ENCODE peak calls at places on chromosomes 2 and 18, in eight cellular contexts. P, R, S, O, N, V, G and X are unnamed samples.

GRCh38 chr18:2538844-2539243 is 32.5 kb downstream of the METTL4 start:
- DNase-seq in P (peak; percentile 27), R (no peak), S (peak; percentile 56), O (peak; percentile 33), N (no peak), V (peak; percentile 51), G (no peak), X (no peak)

GRCh38 chr2:84283496-84283895 is 175.6 kb downstream of the SUCLG1 start:
- DNase-seq in P (no peak), R (no peak), S (no peak), O (no peak), N (no peak), V (no peak), G (no peak), X (no peak)

GRCh38 chr2:150847578-150847977 is 360.1 kb upstream of the RND3 start:
- DNase-seq in P (no peak), R (no peak), S (no peak), O (no peak), N (no peak), V (no peak), G (no peak), X (no peak)

GRCh38 chr2:101823347-101823791 is 125.9 kb downstream of the MAP4K4 start:
- DNase-seq in P (peak; percentile 78), R (peak; percentile 62), S (peak; percentile 81), O (peak; percentile 81), N (no peak), V (peak; percentile 72), G (no peak), X (peak; percentile 21)

GRCh38 chr2:197838036-197838435 is 33.6 kb downstream of the PLCL1 start:
- DNase-seq in P (peak; percentile 39), R (no peak), S (peak; percentile 69), O (peak; percentile 48), N (no peak), V (peak; percentile 70), G (no peak), X (no peak)

GRCh38 chr2:238954841-238955521 is 107.1 kb downstream of the TWIST2 start:
- DNase-seq in P (no peak), R (no peak), S (peak; percentile 35), O (peak; percentile 93), N (no peak), V (peak; percentile 25), G (no peak), X (no peak)

GRCh38 chr2:150716186-150716585 is 228.7 kb upstream of the RND3 start:
- DNase-seq in P (no peak), R (no peak), S (peak; percentile 43), O (peak; percentile 15), N (no peak), V (peak; percentile 49), G (no peak), X (no peak)

GRCh38 chr2:172285010-172285621 is 142.3 kb upstream of the ITGA6 start:
- DNase-seq in P (peak; percentile 58), R (no peak), S (peak; percentile 91), O (peak; percentile 86), N (no peak), V (peak; percentile 71), G (no peak), X (no peak)

GRCh38 chr2:31581124-31581795 is 522 bp upstream of the SRD5A2 start:
- DNase-seq in P (no peak), R (no peak), S (no peak), O (no peak), N (no peak), V (no peak), G (no peak), X (no peak)

GRCh38 chr2:28906376-28906775 is 11.9 kb downstream of the WDR43 start:
- DNase-seq in P (no peak), R (no peak), S (no peak), O (no peak), N (no peak), V (no peak), G (no peak), X (no peak)

GRCh38 chr2:120710256-120710655 is 25.4 kb upstream of the GLI2 start:
- DNase-seq in P (no peak), R (no peak), S (peak; percentile 72), O (peak; percentile 87), N (no peak), V (no peak), G (no peak), X (no peak)

DNA sequence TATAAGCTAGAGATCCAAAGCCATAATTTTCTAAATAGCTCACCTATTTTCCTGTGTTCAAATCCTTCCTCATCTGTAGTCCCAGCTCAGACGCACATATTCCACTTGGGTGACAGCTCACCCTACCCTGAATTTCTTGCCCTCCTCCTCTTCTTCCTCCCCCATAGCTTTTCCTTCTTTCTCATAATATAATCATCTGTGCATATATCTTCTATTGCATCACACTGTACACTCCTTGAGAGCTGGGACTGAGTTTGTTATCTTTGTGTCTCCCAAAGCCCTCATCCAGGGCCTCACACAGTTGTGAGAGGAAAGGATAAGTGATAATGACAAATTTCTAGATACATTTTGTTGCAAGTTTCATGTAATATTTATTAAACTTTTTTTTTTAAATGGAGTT is 55.9 kb upstream of the RTN4 start:
- DNase-seq in P (peak; percentile 51), R (no peak), S (peak; percentile 55), O (no peak), N (no peak), V (no peak), G (no peak), X (no peak)
- H3K4me3 ChIP-seq in P (no peak overlapping the region), R (no peak overlapping the region), S (no peak overlapping the region), O (no peak overlapping the region), N (no peak overlapping the region), V (no peak overlapping the region), G (no peak overlapping the region), X (no peak overlapping the region)

DNA sequence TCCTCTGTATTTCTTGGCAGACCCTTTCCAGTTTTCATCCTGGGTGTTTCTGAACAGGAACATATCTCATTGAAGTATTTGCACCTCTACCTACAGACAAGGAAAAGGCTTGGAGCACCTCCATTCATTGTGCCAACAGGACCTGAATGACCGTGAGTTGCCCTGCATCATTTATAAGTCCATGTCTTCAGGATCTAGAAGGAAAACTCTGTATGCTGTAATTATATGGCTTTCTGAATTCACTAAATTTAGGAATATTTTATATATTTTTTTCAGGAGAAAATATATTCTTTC is 402.3 kb upstream of the SLC14A2 start:
- DNase-seq in P (no peak), R (no peak), S (no peak), O (no peak), N (no peak), V (no peak), G (no peak), X (no peak)
- TF ChIP-seq CTCF in P (no peak), R (no peak), S (no peak), O (no peak), N (no peak), V (no peak), G (no peak), X (no peak)

GRCh38 chr2:159982842-159983785 is 79.3 kb downstream of the PLA2R1 start:
- DNase-seq in P (peak; percentile 76), R (no peak), S (peak; percentile 33), O (peak; percentile 86), N (no peak), V (peak; percentile 66), G (no peak), X (no peak)

GRCh38 chr2:159989249-159989648 is 73.2 kb downstream of the PLA2R1 start:
- DNase-seq in P (no peak), R (no peak), S (no peak), O (no peak), N (no peak), V (no peak), G (no peak), X (no peak)

GRCh38 chr2:159987136-159987535 is 75.3 kb downstream of the PLA2R1 start:
- DNase-seq in P (no peak), R (no peak), S (no peak), O (no peak), N (no peak), V (no peak), G (no peak), X (no peak)

GRCh38 chr2:159984034-159984433 is 78.4 kb downstream of the PLA2R1 start:
- DNase-seq in P (no peak), R (no peak), S (no peak), O (no peak), N (no peak), V (no peak), G (no peak), X (no peak)

DNA sequence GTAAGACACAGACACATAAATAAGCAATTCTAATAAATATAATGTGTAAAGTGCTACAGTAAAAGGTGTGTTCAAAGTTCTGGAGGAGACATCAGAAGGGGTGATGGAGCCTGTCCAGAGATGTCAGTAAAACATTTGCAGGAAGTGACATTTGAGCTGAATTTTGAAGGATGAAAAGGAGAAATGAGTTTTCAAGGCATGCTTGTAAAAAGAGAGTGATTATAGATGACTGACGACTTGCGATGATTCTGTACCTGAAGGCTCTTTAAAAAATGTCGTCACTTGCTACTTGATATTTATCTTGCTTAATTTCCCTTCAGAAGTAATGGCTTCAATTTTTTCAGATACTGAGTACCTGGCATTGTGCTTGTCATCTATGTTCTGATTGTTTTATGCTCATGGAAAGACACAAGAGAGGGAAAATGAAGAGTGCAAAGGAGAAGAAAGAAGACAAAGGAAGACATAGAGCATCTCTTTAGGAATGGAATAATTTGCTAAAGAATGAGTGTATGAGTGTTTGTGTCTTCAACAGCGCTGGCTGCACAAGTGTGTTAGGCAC is 73.9 kb downstream of the PLA2R1 start:
- DNase-seq in P (no peak), R (no peak), S (no peak), O (no peak), N (no peak), V (no peak), G (no peak), X (no peak)
- H3K4me3 ChIP-seq in P (no peak overlapping the region), R (no peak overlapping the region), S (no peak overlapping the region), O (no peak overlapping the region), N (no peak overlapping the region), V (no peak overlapping the region), G (no peak overlapping the region), X (no peak overlapping the region)

GRCh38 chr2:127865926-127866325 is 8.0 kb upstream of the POLR2D start:
- DNase-seq in P (no peak), R (no peak), S (no peak), O (no peak), N (no peak), V (no peak), G (no peak), X (no peak)

GRCh38 chr2:127859712-127860085 is 1.7 kb upstream of the POLR2D start:
- DNase-seq in P (peak; percentile 7), R (no peak), S (peak; percentile 21), O (no peak), N (peak; percentile 67), V (no peak), G (peak; percentile 64), X (no peak)

GRCh38 chr2:127862228-127862627 is 4.3 kb upstream of the POLR2D start:
- DNase-seq in P (no peak), R (no peak), S (no peak), O (no peak), N (no peak), V (no peak), G (no peak), X (no peak)

GRCh38 chr2:127864877-127865276 is 6.9 kb upstream of the POLR2D start:
- DNase-seq in P (no peak), R (no peak), S (peak; percentile 41), O (no peak), N (no peak), V (no peak), G (no peak), X (no peak)
- TF ChIP-seq CTCF in P (no peak), R (no peak), S (no peak), O (no peak), N (no peak), V (no peak), G (no peak), X (peak; percentile 2)